ENCODE peak calls at places on chromosomes 3 and 15, in five cellular contexts. One of them, this sample, is unnamed.

GRCh38 chr3:197793246-197793645 is 2.2 kb downstream of the LRCH3 start:
- DNase-seq in Caco-2: no peak
- DNase-seq in GM23248: peak
- DNase-seq in mesenchymal stem cell: peak
- DNase-seq in thoracic aorta: no peak
- DNase-seq in this sample: peak

GRCh38 chr3:132543016-132543739 is 53.9 kb upstream of the ACKR4 start:
- DNase-seq in Caco-2: no peak
- DNase-seq in GM23248: peak
- DNase-seq in mesenchymal stem cell: peak
- DNase-seq in thoracic aorta: no peak
- DNase-seq in this sample: no peak

GRCh38 chr3:140942221-140943104 is 827 bp downstream of the SLC25A36 start:
- DNase-seq in Caco-2: peak
- DNase-seq in GM23248: peak
- DNase-seq in mesenchymal stem cell: peak
- DNase-seq in thoracic aorta: no peak
- DNase-seq in this sample: no peak

GRCh38 chr3:182636646-182637045 is 156.7 kb upstream of the ATP11B start:
- DNase-seq in Caco-2: no peak
- DNase-seq in GM23248: peak
- DNase-seq in mesenchymal stem cell: no peak
- DNase-seq in thoracic aorta: no peak
- DNase-seq in this sample: no peak

GRCh38 chr3:64267774-64268604 is 42.7 kb upstream of the PRICKLE2 start:
- DNase-seq in Caco-2: no peak
- DNase-seq in GM23248: peak
- DNase-seq in mesenchymal stem cell: peak
- DNase-seq in thoracic aorta: no peak
- DNase-seq in this sample: no peak

GRCh38 chr3:43319794-43320193 is 33.5 kb downstream of the SNRK start:
- DNase-seq in Caco-2: no peak
- DNase-seq in GM23248: no peak
- DNase-seq in mesenchymal stem cell: peak
- DNase-seq in thoracic aorta: no peak
- DNase-seq in this sample: no peak

GRCh38 chr3:124229407-124229806 is 237.5 kb upstream of the ROPN1 start:
- DNase-seq in Caco-2: no peak
- DNase-seq in GM23248: peak
- DNase-seq in mesenchymal stem cell: no peak
- DNase-seq in thoracic aorta: no peak
- DNase-seq in this sample: no peak

GRCh38 chr3:197427013-197427412 is 128.6 kb upstream of the DLG1 start:
- DNase-seq in Caco-2: no peak
- DNase-seq in GM23248: no peak
- DNase-seq in mesenchymal stem cell: peak
- DNase-seq in thoracic aorta: no peak
- DNase-seq in this sample: no peak

GRCh38 chr3:130688677-130689076 is 58.0 kb downstream of the PIK3R4 start:
- DNase-seq in Caco-2: no peak
- DNase-seq in GM23248: no peak
- DNase-seq in mesenchymal stem cell: no peak
- DNase-seq in thoracic aorta: no peak
- DNase-seq in this sample: no peak

GRCh38 chr3:115062009-115062408 is 85.1 kb downstream of the ZBTB20 start:
- DNase-seq in Caco-2: no peak
- DNase-seq in GM23248: no peak
- DNase-seq in mesenchymal stem cell: no peak
- DNase-seq in thoracic aorta: no peak
- DNase-seq in this sample: no peak

GRCh38 chr15:69843927-69844326 is 253.8 kb downstream of the TLE3 start:
- DNase-seq in Caco-2: no peak
- DNase-seq in GM23248: no peak
- DNase-seq in mesenchymal stem cell: no peak
- DNase-seq in thoracic aorta: no peak
- DNase-seq in this sample: no peak

GRCh38 chr15:73923488-73924164 is 2.6 kb upstream of the LOXL1 start:
- DNase-seq in Caco-2: no peak
- DNase-seq in GM23248: no peak
- DNase-seq in mesenchymal stem cell: no peak
- DNase-seq in thoracic aorta: no peak
- DNase-seq in this sample: no peak

GRCh38 chr3:66583646-66584045 is 82.8 kb upstream of the LRIG1 start:
- DNase-seq in Caco-2: no peak
- DNase-seq in GM23248: no peak
- DNase-seq in mesenchymal stem cell: no peak
- DNase-seq in thoracic aorta: no peak
- DNase-seq in this sample: no peak

GRCh38 chr3:128841926-128842920 is 37.2 kb upstream of the ACAD9 start:
- DNase-seq in Caco-2: no peak
- DNase-seq in GM23248: no peak
- DNase-seq in mesenchymal stem cell: no peak
- DNase-seq in thoracic aorta: no peak
- DNase-seq in this sample: no peak

GRCh38 chr3:17033516-17034168 is 148.9 kb downstream of the PLCL2 start:
- DNase-seq in Caco-2: no peak
- DNase-seq in GM23248: peak
- DNase-seq in mesenchymal stem cell: no peak
- DNase-seq in thoracic aorta: no peak
- DNase-seq in this sample: peak

GRCh38 chr15:30065025-30065801 is 17.5 kb upstream of the GOLGA8J start:
- DNase-seq in Caco-2: no peak
- DNase-seq in GM23248: peak
- DNase-seq in mesenchymal stem cell: peak
- DNase-seq in thoracic aorta: no peak
- DNase-seq in this sample: no peak

GRCh38 chr3:184626942-184627341 is 65.4 kb downstream of the EPHB3 start:
- DNase-seq in Caco-2: no peak
- DNase-seq in GM23248: no peak
- DNase-seq in mesenchymal stem cell: no peak
- DNase-seq in thoracic aorta: no peak
- DNase-seq in this sample: no peak

GRCh38 chr3:79139395-79140060 is 628.3 kb downstream of the ROBO1 start:
- DNase-seq in Caco-2: no peak
- DNase-seq in GM23248: peak
- DNase-seq in mesenchymal stem cell: no peak
- DNase-seq in thoracic aorta: no peak
- DNase-seq in this sample: no peak

GRCh38 chr3:127406309-127407025 is 118.6 kb upstream of the PRR20G start:
- DNase-seq in Caco-2: peak
- DNase-seq in GM23248: peak
- DNase-seq in mesenchymal stem cell: no peak
- DNase-seq in thoracic aorta: no peak
- DNase-seq in this sample: peak

GRCh38 chr15:45205192-45205591 is 17.4 kb upstream of the SHF start:
- DNase-seq in Caco-2: peak
- DNase-seq in GM23248: peak
- DNase-seq in mesenchymal stem cell: peak
- DNase-seq in thoracic aorta: no peak
- DNase-seq in this sample: peak

GRCh38 chr3:155302476-155302875 is 9.0 kb upstream of the STRIT1 start:
- DNase-seq in Caco-2: no peak
- DNase-seq in GM23248: peak
- DNase-seq in mesenchymal stem cell: peak
- DNase-seq in thoracic aorta: no peak
- DNase-seq in this sample: no peak

GRCh38 chr3:153096611-153097200 is 65.3 kb upstream of the RAP2B start:
- DNase-seq in Caco-2: no peak
- DNase-seq in GM23248: no peak
- DNase-seq in mesenchymal stem cell: no peak
- DNase-seq in thoracic aorta: no peak
- DNase-seq in this sample: no peak

GRCh38 chr15:70704166-70704565 is 59.2 kb downstream of the UACA start:
- DNase-seq in Caco-2: no peak
- DNase-seq in GM23248: no peak
- DNase-seq in mesenchymal stem cell: no peak
- DNase-seq in thoracic aorta: no peak
- DNase-seq in this sample: no peak

GRCh38 chr15:41241251-41241964 is 10.3 kb downstream of the CHP1 start:
- DNase-seq in Caco-2: peak
- DNase-seq in GM23248: no peak
- DNase-seq in mesenchymal stem cell: no peak
- DNase-seq in thoracic aorta: no peak
- DNase-seq in this sample: no peak

GRCh38 chr15:36252117-36252711 is 327.2 kb upstream of the CDIN1 start:
- DNase-seq in Caco-2: no peak
- DNase-seq in GM23248: no peak
- DNase-seq in mesenchymal stem cell: no peak
- DNase-seq in thoracic aorta: no peak
- DNase-seq in this sample: no peak

GRCh38 chr3:114899186-114899931 is 247.7 kb downstream of the ZBTB20 start:
- DNase-seq in Caco-2: peak
- DNase-seq in GM23248: no peak
- DNase-seq in mesenchymal stem cell: no peak
- DNase-seq in thoracic aorta: no peak
- DNase-seq in this sample: no peak

GRCh38 chr3:105532251-105532650 is 165.5 kb downstream of the ALCAM start:
- DNase-seq in Caco-2: no peak
- DNase-seq in GM23248: no peak
- DNase-seq in mesenchymal stem cell: no peak
- DNase-seq in thoracic aorta: no peak
- DNase-seq in this sample: no peak

GRCh38 chr15:79431636-79432344 is at the start of gene MINAR1:
- DNase-seq in Caco-2: no peak
- DNase-seq in GM23248: peak
- DNase-seq in mesenchymal stem cell: peak
- DNase-seq in thoracic aorta: no peak
- DNase-seq in this sample: no peak

GRCh38 chr3:149375824-149376196 is 1.6 kb downstream of the TM4SF1 start:
- DNase-seq in Caco-2: no peak
- DNase-seq in GM23248: no peak
- DNase-seq in mesenchymal stem cell: no peak
- DNase-seq in thoracic aorta: no peak
- DNase-seq in this sample: no peak
- H3K4me3 ChIP-seq in Caco-2: peak
- H3K4me3 ChIP-seq in GM23248: no peak
- H3K4me3 ChIP-seq in mesenchymal stem cell: peak
- H3K4me3 ChIP-seq in thoracic aorta: peak
- H3K4me3 ChIP-seq in this sample: no peak

GRCh38 chr3:65331730-65332129 is 643.9 kb upstream of the ADAMTS9 start:
- DNase-seq in Caco-2: no peak
- DNase-seq in GM23248: no peak
- DNase-seq in mesenchymal stem cell: no peak
- DNase-seq in thoracic aorta: no peak
- DNase-seq in this sample: no peak

GRCh38 chr3:65328148-65328547 is 640.3 kb upstream of the ADAMTS9 start:
- DNase-seq in Caco-2: no peak
- DNase-seq in GM23248: no peak
- DNase-seq in mesenchymal stem cell: no peak
- DNase-seq in thoracic aorta: no peak
- DNase-seq in this sample: no peak

GRCh38 chr3:65330072-65330471 is 642.3 kb upstream of the ADAMTS9 start:
- DNase-seq in Caco-2: no peak
- DNase-seq in GM23248: peak
- DNase-seq in mesenchymal stem cell: peak
- DNase-seq in thoracic aorta: no peak
- DNase-seq in this sample: no peak

GRCh38 chr3:65322910-65323309 is 635.1 kb upstream of the ADAMTS9 start:
- DNase-seq in Caco-2: no peak
- DNase-seq in GM23248: no peak
- DNase-seq in mesenchymal stem cell: no peak
- DNase-seq in thoracic aorta: no peak
- DNase-seq in this sample: no peak

DNA sequence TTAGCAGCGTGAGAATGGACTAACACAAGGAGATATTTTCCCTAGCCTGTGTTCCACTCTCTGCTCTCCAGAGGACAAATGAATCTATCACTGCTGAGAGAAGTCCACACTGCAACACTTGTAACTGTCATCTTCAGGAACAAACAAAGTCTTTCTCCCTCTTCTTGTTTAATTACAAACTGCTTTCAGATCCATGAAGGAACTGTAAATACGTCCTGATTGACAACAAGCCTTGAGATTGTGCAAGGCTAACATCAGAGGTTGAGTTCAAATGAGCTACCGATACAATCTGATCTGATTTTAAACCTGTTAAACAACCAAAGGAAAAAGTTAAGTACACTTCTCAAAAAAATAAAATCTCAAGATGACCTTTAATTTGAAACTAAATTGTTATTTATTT is 638.8 kb upstream of the ADAMTS9 start:
- DNase-seq in Caco-2: no peak
- DNase-seq in GM23248: no peak
- DNase-seq in mesenchymal stem cell: no peak
- DNase-seq in thoracic aorta: no peak
- DNase-seq in this sample: no peak
- H3K4me3 ChIP-seq in Caco-2: no peak
- H3K4me3 ChIP-seq in GM23248: no peak
- H3K4me3 ChIP-seq in mesenchymal stem cell: no peak
- H3K4me3 ChIP-seq in thoracic aorta: no peak
- H3K4me3 ChIP-seq in this sample: no peak

DNA sequence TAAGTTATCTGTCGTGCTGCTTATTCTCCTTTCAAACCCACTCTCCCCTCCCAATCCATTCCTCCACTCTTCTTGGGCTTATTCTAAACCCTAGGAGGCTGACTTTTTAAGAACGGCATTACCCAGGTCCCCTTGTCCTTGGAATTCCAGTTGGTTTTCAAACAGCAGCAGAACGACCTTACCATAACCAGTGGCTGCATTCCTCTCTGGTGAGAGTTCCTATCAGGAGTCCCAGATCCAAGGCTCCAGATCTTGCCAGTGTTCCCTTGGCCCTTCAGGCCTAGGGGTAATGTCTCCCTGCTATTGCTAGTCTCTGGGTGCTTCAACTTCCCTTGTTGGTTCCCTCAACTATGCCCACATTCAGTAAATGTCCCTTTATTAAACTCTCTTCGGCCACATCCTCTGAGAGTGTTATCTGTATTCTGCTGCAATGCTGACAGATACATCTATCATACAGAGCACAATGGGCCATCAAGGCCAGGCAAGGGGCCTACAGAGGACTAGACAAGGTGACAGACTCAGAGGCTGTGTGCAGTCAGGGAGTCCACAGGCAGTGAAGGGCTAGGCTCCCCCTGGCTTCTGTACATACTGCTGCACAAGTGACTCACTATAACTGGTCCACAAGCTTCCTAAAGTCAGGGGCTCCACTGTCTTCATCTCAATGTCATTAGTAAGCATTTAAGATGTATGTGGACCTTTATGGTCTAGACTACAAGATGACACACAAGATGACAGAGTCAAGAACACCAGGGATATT is 10.1 kb downstream of the LYSMD2 start:
- DNase-seq in Caco-2: no peak
- DNase-seq in GM23248: peak
- DNase-seq in mesenchymal stem cell: peak
- DNase-seq in thoracic aorta: no peak
- DNase-seq in this sample: no peak
- H3K4me3 ChIP-seq in Caco-2: no peak
- H3K4me3 ChIP-seq in GM23248: no peak
- H3K4me3 ChIP-seq in mesenchymal stem cell: no peak
- H3K4me3 ChIP-seq in thoracic aorta: no peak
- H3K4me3 ChIP-seq in this sample: no peak

GRCh38 chr3:187831125-187832051 is 86.1 kb upstream of the BCL6 start:
- DNase-seq in Caco-2: no peak
- DNase-seq in GM23248: no peak
- DNase-seq in mesenchymal stem cell: peak
- DNase-seq in thoracic aorta: no peak
- DNase-seq in this sample: no peak
- H3K4me3 ChIP-seq in Caco-2: no peak
- H3K4me3 ChIP-seq in GM23248: no peak
- H3K4me3 ChIP-seq in mesenchymal stem cell: no peak
- H3K4me3 ChIP-seq in thoracic aorta: no peak
- H3K4me3 ChIP-seq in this sample: no peak